ENCODE peak calls at places on chromosomes 6 and 20, in four cellular contexts. N is glomerular endothelial cell, I is HEK293T, C is GM04504. P is an unnamed sample.

GRCh38 chr6:170128811-170129681 is 161.8 kb downstream of the DLL1 start:
- DNase-seq in I (no peak), C (no peak), N (no peak), P (no peak)

GRCh38 chr6:142323377-142323776 is 21.6 kb downstream of the ADGRG6 start:
- DNase-seq in C (no peak), I (no peak), N (no peak), P (no peak)

GRCh38 chr6:150463852-150464251 is 95.0 kb downstream of the IYD start:
- DNase-seq in I (no peak), N (no peak), C (no peak), P (no peak)

GRCh38 chr20:18058661-18059467 is 1.1 kb upstream of the OVOL2 start:
- DNase-seq in N (no peak), C (no peak), I (peak), P (no peak)

GRCh38 chr6:100230976-100231316 is 233.8 kb downstream of the SIM1 start:
- DNase-seq in C (no peak), N (peak), I (no peak), P (no peak)

GRCh38 chr6:33417127-33417902 is 592 bp downstream of the CUTA start:
- DNase-seq in I (no peak), C (peak), N (no peak), P (peak)

GRCh38 chr6:49264909-49265308 is 198.1 kb downstream of the MMUT start:
- DNase-seq in C (no peak), N (no peak), I (no peak), P (no peak)

GRCh38 chr20:41222703-41223102 is 85.4 kb downstream of the PLCG1 start:
- DNase-seq in N (no peak), I (no peak), C (no peak), P (no peak)

GRCh38 chr6:70616728-70617260 is 50.1 kb downstream of the SDHAF4 start:
- DNase-seq in C (no peak), N (no peak), I (no peak), P (no peak)

GRCh38 chr6:41531591-41532582 is 14.3 kb upstream of the FOXP4 start:
- DNase-seq in C (peak), I (no peak), N (no peak), P (no peak)

GRCh38 chr6:108968325-108968724 is 120.1 kb downstream of the ARMC2 start:
- DNase-seq in I (no peak), N (no peak), C (no peak), P (no peak)

GRCh38 chr20:62117658-62118057 is 4.6 kb upstream of the LSM14B start:
- DNase-seq in C (no peak), N (no peak), I (no peak), P (no peak)

GRCh38 chr20:43857932-43858331 is 56.7 kb upstream of the TOX2 start:
- DNase-seq in N (no peak), I (no peak), C (no peak), P (no peak)

GRCh38 chr20:24450646-24451376 is 18.6 kb upstream of the SYNDIG1 start:
- DNase-seq in I (no peak), N (no peak), C (no peak), P (no peak)

GRCh38 chr6:56685994-56686393 is 43.3 kb upstream of the DST start:
- DNase-seq in I (no peak), N (no peak), C (no peak), P (no peak)

GRCh38 chr20:33601861-33602260 is 60.3 kb upstream of the C20orf144 start:
- DNase-seq in I (no peak), N (no peak), C (no peak), P (no peak)

GRCh38 chr6:30329331-30329730 is 2.6 kb downstream of the TRIM39 start:
- DNase-seq in N (no peak), I (no peak), C (no peak), P (peak)

GRCh38 chr6:3752538-3753227 is 1.2 kb upstream of the PXDC1 start:
- DNase-seq in N (no peak), I (no peak), C (no peak), P (no peak)

GRCh38 chr6:48994811-48995210 is 468.2 kb downstream of the MMUT start:
- DNase-seq in I (no peak), N (no peak), C (no peak), P (no peak)

GRCh38 chr6:42451595-42452170 is at the start of gene TRERF1:
- DNase-seq in C (no peak), I (peak), N (no peak), P (peak)

GRCh38 chr6:98463038-98463437 is 371.3 kb upstream of the POU3F2 start:
- DNase-seq in C (no peak), I (no peak), N (no peak), P (no peak)

GRCh38 chr6:142372348-142372747 is 70.5 kb downstream of the ADGRG6 start:
- DNase-seq in N (no peak), C (no peak), I (no peak), P (no peak)

GRCh38 chr20:58399926-58400325 is 10.9 kb downstream of the VAPB start:
- DNase-seq in N (no peak), I (no peak), C (no peak), P (no peak)

GRCh38 chr6:125781307-125781868 is 9.4 kb upstream of the NCOA7 start:
- DNase-seq in I (no peak), C (no peak), N (peak), P (peak)

GRCh38 chr20:47577271-47577670 is 75.6 kb downstream of the NCOA3 start:
- DNase-seq in N (no peak), C (no peak), I (no peak), P (no peak)

GRCh38 chr20:32482251-32483220 is 102.6 kb downstream of the NOL4L start:
- DNase-seq in I (peak), N (no peak), C (no peak), P (peak)

GRCh38 chr6:54892831-54893230 is 46.3 kb downstream of the FAM83B start:
- DNase-seq in I (no peak), C (peak), N (no peak), P (no peak)

GRCh38 chr6:148430897-148431296 is 88.3 kb downstream of the SASH1 start:
- DNase-seq in C (no peak), I (no peak), N (no peak), P (no peak)

GRCh38 chr20:19934792-19935491 is 82.2 kb upstream of the NAA20 start:
- DNase-seq in N (peak), I (no peak), C (no peak), P (no peak)

GRCh38 chr20:699811-700338 is 24.3 kb upstream of the SCRT2 start:
- DNase-seq in N (no peak), C (no peak), I (no peak), P (peak)

GRCh38 chr6:73712536-73712935 is 16.5 kb downstream of the CD109 start:
- DNase-seq in I (no peak), C (no peak), N (no peak), P (no peak)

GRCh38 chr20:34190679-34191090 is 50.5 kb upstream of the ASIP start:
- DNase-seq in I (peak), N (peak), C (peak), P (peak)

GRCh38 chr20:19692100-19692499 is 66.0 kb upstream of the RIN2 start:
- DNase-seq in I (no peak), N (no peak), C (no peak), P (no peak)

GRCh38 chr6:7770601-7771000 is 44.7 kb downstream of the BMP6 start:
- DNase-seq in N (no peak), C (no peak), I (no peak), P (no peak)

GRCh38 chr6:154258064-154258757 is 98.4 kb downstream of the IPCEF1 start:
- DNase-seq in N (no peak), C (no peak), I (no peak), P (no peak)

GRCh38 chr6:5108536-5108935 is 23.4 kb downstream of the PPP1R3G start:
- DNase-seq in N (no peak), I (no peak), C (no peak), P (no peak)

GRCh38 chr20:62624325-62624690 is 18.0 kb upstream of the SLCO4A1 start:
- DNase-seq in C (no peak), I (no peak), N (no peak), P (no peak)

GRCh38 chr6:155782739-155783459 is 327.3 kb upstream of the NOX3 start:
- DNase-seq in N (no peak), I (no peak), C (peak), P (no peak)